ENCODE peak calls at places on chromosomes 5 and 9, in five cellular contexts. L is lower lobe of right lung, W is adrenal gland, X is A673, I is GM23338. N is an unnamed sample. For H3K4me1, the result is how much of the 10 kb centered on the place peaks cover.

GRCh38 chr5:120545951-120546350 is 81.9 kb downstream of the PRR16 start:
- DNase-seq in L (no peak), W (no peak), X (no peak), I (no peak), N (no peak)

GRCh38 chr5:107487056-107487461 is 183.7 kb downstream of the EFNA5 start:
- DNase-seq in L (no peak), W (no peak), X (no peak), I (no peak), N (no peak)

GRCh38 chr5:60161340-60161934 is 267.9 kb upstream of the PDE4D start:
- DNase-seq in L (no peak), W (no peak), X (peak), I (peak), N (no peak)

GRCh38 chr5:172343741-172344140 is 60.2 kb upstream of the UBTD2 start:
- DNase-seq in L (no peak), W (no peak), X (no peak), I (no peak), N (no peak)

GRCh38 chr5:158802941-158803341 is 296.8 kb downstream of the EBF1 start:
- DNase-seq in L (no peak), W (no peak), X (no peak), I (no peak), N (no peak)

GRCh38 chr5:138936225-138936967 is 61.3 kb upstream of the LRRTM2 start:
- DNase-seq in L (no peak), W (no peak), X (no peak), I (peak), N (no peak)

GRCh38 chr5:72121052-72121451 is 13.8 kb downstream of the MAP1B start:
- DNase-seq in L (no peak), W (no peak), X (no peak), I (peak), N (no peak)

GRCh38 chr9:99109522-99109921 is 4.6 kb downstream of the TGFBR1 start:
- DNase-seq in L (no peak), W (no peak), X (no peak), I (no peak), N (no peak)

GRCh38 chr5:39068099-39068498 is 6.1 kb downstream of the RICTOR start:
- DNase-seq in L (no peak), W (no peak), X (no peak), I (no peak), N (no peak)

GRCh38 chr5:179228341-179229121 is 116.7 kb downstream of the ADAMTS2 start:
- DNase-seq in L (peak), W (no peak), X (no peak), I (no peak), N (no peak)

GRCh38 chr5:30572279-30572678 is 621.2 kb upstream of the CDH6 start:
- DNase-seq in L (no peak), W (no peak), X (no peak), I (peak), N (peak)

GRCh38 chr9:109826554-109826953 is 46.6 kb downstream of the PALM2AKAP2 start:
- DNase-seq in L (no peak), W (no peak), X (no peak), I (no peak), N (no peak)

GRCh38 chr9:76394896-76395244 is 644 bp upstream of the RFK start:
- DNase-seq in L (peak), W (peak), X (peak), I (peak), N (peak)

GRCh38 chr5:67253911-67254310 is 57.3 kb upstream of the CD180 start:
- DNase-seq in L (no peak), W (no peak), X (no peak), I (no peak), N (no peak)

GRCh38 chr5:168311061-168311566 is 19.7 kb downstream of the WWC1 start:
- DNase-seq in L (no peak), W (no peak), X (no peak), I (peak), N (no peak)

GRCh38 chr9:107190936-107191290 is 92.2 kb upstream of the RAD23B start:
- DNase-seq in L (no peak), W (no peak), X (no peak), I (no peak), N (no peak)

GRCh38 chr5:87354496-87354895 is 58.2 kb downstream of the CCNH start:
- DNase-seq in L (no peak), W (no peak), X (no peak), I (no peak), N (no peak)

GRCh38 chr5:117041926-117042595 is 467.4 kb upstream of the SEMA6A start:
- DNase-seq in L (no peak), W (no peak), X (peak), I (peak), N (no peak)

GRCh38 chr5:80184235-80185023 is 71.4 kb downstream of the SERINC5 start:
- DNase-seq in L (peak), W (no peak), X (no peak), I (peak), N (peak)

GRCh38 chr9:70006299-70006698 is 37.3 kb upstream of the MAMDC2 start:
- DNase-seq in L (no peak), W (no peak), X (no peak), I (no peak), N (no peak)

GRCh38 chr5:168404366-168404765 is 81.9 kb upstream of the RARS1 start:
- DNase-seq in L (no peak), W (no peak), X (no peak), I (no peak), N (no peak)

GRCh38 chr9:136544549-136545064 is 1.2 kb downstream of the NOTCH1 start:
- DNase-seq in L (peak), W (no peak), X (peak), I (no peak), N (no peak)

GRCh38 chr9:85332487-85332886 is 409.3 kb downstream of the AGTPBP1 start:
- DNase-seq in L (no peak), W (no peak), X (peak), I (peak), N (peak)

GRCh38 chr9:130590305-130590704 is 10.9 kb downstream of the FUBP3 start:
- DNase-seq in L (no peak), W (no peak), X (no peak), I (no peak), N (no peak)

GRCh38 chr5:17360879-17361278 is 137.2 kb upstream of the TAF11L2 start:
- DNase-seq in L (no peak), W (no peak), X (no peak), I (no peak), N (peak)

GRCh38 chr9:72029986-72030385 is 30.4 kb downstream of the C9orf57 start:
- DNase-seq in L (no peak), W (no peak), X (no peak), I (no peak), N (no peak)

GRCh38 chr5:72835633-72836032 is 19.2 kb downstream of the TNPO1 start:
- DNase-seq in L (no peak), W (no peak), X (peak), I (no peak), N (no peak)

GRCh38 chr9:35110327-35110758 is 5.3 kb downstream of the ATOSB start:
- DNase-seq in L (no peak), W (peak), X (peak), I (no peak), N (no peak)

GRCh38 chr9:5719546-5719945 is 90.6 kb downstream of the RIC1 start:
- DNase-seq in L (no peak), W (no peak), X (no peak), I (no peak), N (no peak)

GRCh38 chr9:114278881-114279570 is 43.9 kb upstream of the ORM1 start:
- DNase-seq in L (peak), W (no peak), X (peak), I (no peak), N (peak)

GRCh38 chr5:153476767-153477166 is 13.7 kb upstream of the GRIA1 start:
- DNase-seq in L (no peak), W (no peak), X (peak), I (peak), N (no peak)

GRCh38 chr5:53820119-53820801 is 259.8 kb downstream of the NDUFS4 start:
- DNase-seq in L (no peak), W (no peak), X (no peak), I (no peak), N (no peak)

GRCh38 chr5:181190711-181191525 is 14.1 kb downstream of the TRIM7 start:
- DNase-seq in L (peak), W (peak), X (peak), I (peak), N (peak)

GRCh38 chr9:130328349-130328801 is 62.8 kb downstream of the HMCN2 start:
- DNase-seq in L (no peak), W (no peak), X (no peak), I (no peak), N (peak)

GRCh38 chr9:132458432-132458831 is 48.4 kb downstream of the CFAP77 start:
- DNase-seq in L (no peak), W (no peak), X (no peak), I (peak), N (no peak)

GRCh38 chr5:96084874-96085545 is 123.4 kb upstream of the ELL2 start:
- DNase-seq in L (no peak), W (no peak), X (no peak), I (no peak), N (no peak)

GRCh38 chr5:1654786-1655495 is 131.2 kb upstream of the LPCAT1 start:
- DNase-seq in L (no peak), W (no peak), X (no peak), I (no peak), N (no peak)

GRCh38 chr9:92291577-92291976 is 1.9 kb downstream of the IARS1 start:
- DNase-seq in L (no peak), W (no peak), X (no peak), I (no peak), N (no peak)
- H3K4me3 ChIP-seq in L (no peak), W (no peak), X (peak), I (peak), N (peak)

GRCh38 chr5:160792732-160793454 is 59.1 kb downstream of the ATP10B start:
- DNase-seq in L (no peak), W (no peak), X (no peak), I (no peak), N (no peak)
- TF ChIP-seq CTCF in L (no peak), W (no peak), X (no peak), I (no peak), N (no peak)

DNA sequence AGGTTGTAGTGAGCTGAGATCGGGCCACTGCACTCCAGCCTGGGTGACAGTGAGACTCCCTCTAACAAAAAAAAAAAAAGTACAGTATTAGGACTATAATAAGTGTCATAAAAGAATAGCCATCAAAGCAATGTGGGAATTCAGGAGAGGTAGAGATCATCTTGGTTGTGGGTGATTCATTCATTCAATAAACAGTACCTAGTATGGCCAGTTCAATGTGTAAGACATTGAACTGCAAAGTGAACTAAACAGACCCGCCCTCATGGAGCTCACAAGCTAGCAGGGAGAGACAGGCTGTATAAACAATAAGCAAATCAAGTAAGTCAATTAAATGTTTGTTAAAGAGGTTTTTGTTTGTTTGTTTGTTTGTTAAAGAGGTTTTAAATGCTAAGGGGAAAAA is 146.1 kb upstream of the RANBP3L start:
- DNase-seq in L (no peak), W (no peak), X (no peak), I (no peak), N (no peak)
- H3K4me1 ChIP-seq in L (under half), W (under half), X (under half), I (under half), N (under half)

GRCh38 chr9:12934515-12935301 is 159.9 kb downstream of the LURAP1L start:
- DNase-seq in L (no peak), W (no peak), X (peak), I (no peak), N (no peak)

GRCh38 chr9:12930906-12931305 is 156.1 kb downstream of the LURAP1L start:
- DNase-seq in L (no peak), W (no peak), X (peak), I (no peak), N (peak)

GRCh38 chr9:12935714-12936113 is 160.9 kb downstream of the LURAP1L start:
- DNase-seq in L (no peak), W (no peak), X (peak), I (no peak), N (no peak)

DNA sequence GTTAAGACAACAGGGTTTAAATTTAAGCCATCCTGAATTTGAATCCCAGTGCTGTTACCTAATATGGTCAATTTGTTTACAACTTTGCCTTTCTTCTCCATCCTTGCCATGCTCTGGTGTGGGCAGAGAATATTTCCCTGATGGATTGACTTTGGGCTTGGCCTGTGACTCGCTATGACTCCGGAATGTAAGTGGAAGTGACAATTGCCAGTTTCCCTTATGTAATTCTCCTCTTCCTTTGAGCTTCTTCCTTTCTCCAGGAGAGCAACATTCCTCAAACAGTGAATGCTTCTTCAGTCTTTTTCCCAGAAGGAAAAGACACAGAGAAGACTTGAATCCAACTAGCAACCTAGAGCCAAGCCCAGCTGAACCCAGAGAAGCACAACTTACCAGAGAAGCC is 159.1 kb downstream of the LURAP1L start:
- DNase-seq in L (no peak), W (no peak), X (no peak), I (peak), N (no peak)
- H3K4me3 ChIP-seq in L (no peak), W (no peak), X (no peak), I (no peak), N (no peak)

GRCh38 chr5:124725040-124725434 is 21.4 kb downstream of the ZNF608 start:
- DNase-seq in L (no peak), W (no peak), X (peak), I (peak), N (no peak)
- TF ChIP-seq CTCF in L (no peak), W (no peak), X (peak), I (peak), N (peak)

DNA sequence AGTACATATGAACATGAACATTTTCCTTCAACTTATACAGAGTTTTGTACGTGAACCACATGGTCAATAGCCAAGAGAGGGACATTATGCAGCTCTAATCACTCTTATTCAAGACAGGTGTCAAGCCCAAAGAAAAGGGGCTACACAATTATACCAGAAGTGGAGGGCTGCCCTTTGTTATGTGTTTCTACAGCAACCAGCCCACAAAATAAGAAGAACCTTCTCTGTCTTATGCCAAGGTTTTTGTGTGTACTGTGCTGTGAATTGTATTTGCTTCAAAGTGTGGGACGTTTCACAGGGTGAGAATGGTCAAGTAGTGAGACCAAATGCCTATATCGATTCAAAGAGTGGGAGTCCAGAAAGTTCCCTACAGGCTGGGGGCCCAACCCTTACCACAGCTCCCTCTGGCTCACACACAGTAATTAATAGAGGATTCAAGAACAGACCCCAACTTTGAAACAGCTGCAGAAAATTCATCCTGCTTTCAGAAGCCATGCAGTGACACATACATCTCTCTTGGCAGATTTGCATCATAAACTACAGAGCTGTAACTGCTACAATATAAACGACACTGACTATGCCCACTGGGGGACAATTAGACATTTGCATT is 12.9 kb downstream of the ENC1 start:
- DNase-seq in L (no peak), W (no peak), X (no peak), I (no peak), N (no peak)
- H3K4me1 ChIP-seq in L (under half), W (under half), X (under half), I (under half), N (under half)

N was measured in BE2C.